ENCODE peak calls at places on chromosome 5, in ten cellular contexts. G is hepatic stellate cell, J is brain microvascular endothelial cell, B is sciatic nerve, C is coronary artery, F is KG1, U is HEK293T, Y is HuH-7, Q is fibroblast of pulmonary artery, I is nucleus accumbens. O is an unnamed sample.
A peak's percentile ranks its signal among the peaks of the same experiment; 100 is the strongest.

GRCh38 chr5:33160871-33161270 is 279.9 kb upstream of the TARS1 start:
- DNase-seq in G (no peak), J (no peak), B (no peak), C (no peak), F (no peak), U (no peak), Y (no peak), Q (no peak), I (no peak), O (no peak)

GRCh38 chr5:38831909-38832308 is 13.9 kb upstream of the OSMR start:
- DNase-seq in G (no peak), J (peak; percentile 35), B (no peak), C (no peak), F (no peak), U (peak; percentile 40), Y (no peak), Q (peak; percentile 70), I (no peak), O (peak; percentile 59)

GRCh38 chr5:14859980-14860379 is 11.6 kb downstream of the ANKH start:
- DNase-seq in G (no peak), J (no peak), B (no peak), C (no peak), F (no peak), U (no peak), Y (no peak), Q (no peak), I (no peak), O (no peak)

GRCh38 chr5:136890431-136891148 is 525.2 kb upstream of the TRPC7 start:
- DNase-seq in G (no peak), J (no peak), B (no peak), C (no peak), F (no peak), U (no peak), Y (no peak), Q (no peak), I (no peak), O (no peak)

GRCh38 chr5:58123501-58123900 is 336.4 kb downstream of the PLK2 start:
- DNase-seq in G (no peak), J (no peak), B (no peak), C (no peak), F (no peak), U (no peak), Y (no peak), Q (no peak), I (no peak), O (no peak)

GRCh38 chr5:84249918-84250635 is 134.6 kb downstream of the EDIL3 start:
- DNase-seq in G (peak; percentile 49), J (peak; percentile 90), B (no peak), C (no peak), F (no peak), U (no peak), Y (no peak), Q (peak; percentile 70), I (peak; percentile 2), O (peak; percentile 85)

GRCh38 chr5:15286659-15287058 is 213.3 kb upstream of the FBXL7 start:
- DNase-seq in G (peak; percentile 5), J (no peak), B (no peak), C (no peak), F (no peak), U (no peak), Y (peak; percentile 15), Q (peak; percentile 39), I (peak; percentile 37), O (no peak)

GRCh38 chr5:22372826-22373660 is 480.1 kb downstream of the CDH12 start:
- DNase-seq in G (no peak), J (no peak), B (no peak), C (no peak), F (no peak), U (no peak), Y (no peak), Q (no peak), I (no peak), O (no peak)

GRCh38 chr5:67474597-67475238 is 278.1 kb upstream of the CD180 start:
- DNase-seq in G (no peak), J (no peak), B (no peak), C (no peak), F (no peak), U (no peak), Y (no peak), Q (no peak), I (no peak), O (no peak)

GRCh38 chr5:137761560-137761959 is 7.4 kb upstream of the HNRNPA0 start:
- DNase-seq in G (no peak), J (no peak), B (no peak), C (no peak), F (no peak), U (no peak), Y (no peak), Q (no peak), I (no peak), O (no peak)

GRCh38 chr5:73447234-73448071 is 1.1 kb downstream of the FOXD1 start:
- DNase-seq in G (no peak), J (peak; percentile 51), B (peak; percentile 74), C (no peak), F (no peak), U (peak; percentile 20), Y (peak; percentile 40), Q (peak; percentile 60), I (no peak), O (peak; percentile 74)

GRCh38 chr5:76325876-76326491 is 77.1 kb upstream of the IQGAP2 start:
- DNase-seq in G (no peak), J (no peak), B (no peak), C (no peak), F (no peak), U (no peak), Y (no peak), Q (no peak), I (no peak), O (no peak)

GRCh38 chr5:140131967-140132409 is 6.3 kb downstream of the IGIP start:
- DNase-seq in G (peak; percentile 69), J (peak; percentile 85), B (no peak), C (no peak), F (no peak), U (no peak), Y (no peak), Q (peak; percentile 86), I (no peak), O (peak; percentile 87)

GRCh38 chr5:14574891-14575496 is 6.6 kb upstream of the OTULINL start:
- DNase-seq in G (no peak), J (no peak), B (no peak), C (no peak), F (no peak), U (no peak), Y (no peak), Q (no peak), I (no peak), O (no peak)

GRCh38 chr5:172179032-172179989 is 8.7 kb downstream of the STK10 start:
- DNase-seq in G (peak; percentile 46), J (peak; percentile 46), B (no peak), C (no peak), F (peak; percentile 91), U (no peak), Y (no peak), Q (peak; percentile 74), I (no peak), O (peak; percentile 74)

GRCh38 chr5:149337746-149338145 is 7.6 kb upstream of the GRPEL2 start:
- DNase-seq in G (no peak), J (no peak), B (no peak), C (no peak), F (no peak), U (no peak), Y (no peak), Q (no peak), I (no peak), O (no peak)

GRCh38 chr5:39208471-39208870 is 10.9 kb downstream of the FYB1 start:
- DNase-seq in G (no peak), J (no peak), B (no peak), C (no peak), F (no peak), U (no peak), Y (no peak), Q (no peak), I (no peak), O (no peak)

GRCh38 chr5:80346055-80346454 is 26.3 kb downstream of the SPZ1 start:
- DNase-seq in G (no peak), J (no peak), B (no peak), C (no peak), F (peak; percentile 29), U (peak; percentile 44), Y (peak; percentile 40), Q (peak; percentile 12), I (no peak), O (peak; percentile 2)

GRCh38 chr5:4879075-4879474 is 261.1 kb upstream of the ADAMTS16 start:
- DNase-seq in G (no peak), J (no peak), B (no peak), C (no peak), F (no peak), U (no peak), Y (no peak), Q (no peak), I (no peak), O (no peak)

GRCh38 chr5:43008369-43009158 is 31.6 kb downstream of the ANXA2R start:
- DNase-seq in G (no peak), J (peak; percentile 93), B (peak; percentile 93), C (peak; percentile 87), F (no peak), U (no peak), Y (peak; percentile 55), Q (peak; percentile 95), I (peak; percentile 61), O (peak; percentile 91)

GRCh38 chr5:172683696-172684464 is 42.8 kb downstream of the NEURL1B start:
- DNase-seq in G (no peak), J (no peak), B (no peak), C (no peak), F (no peak), U (no peak), Y (no peak), Q (no peak), I (no peak), O (no peak)

GRCh38 chr5:140443-140829 is 48.5 kb downstream of the PLEKHG4B start:
- DNase-seq in G (no peak), J (no peak), B (no peak), C (no peak), F (no peak), U (no peak), Y (no peak), Q (no peak), I (no peak), O (no peak)

GRCh38 chr5:126969548-126969947 is 60.8 kb downstream of the MARCHF3 start:
- DNase-seq in G (no peak), J (no peak), B (no peak), C (no peak), F (no peak), U (no peak), Y (no peak), Q (no peak), I (no peak), O (no peak)